ENCODE peak calls at places on chromosome 2, in seven cellular contexts. One of them, this sample, is unnamed.
A peak's percentile ranks its signal among the peaks of the same experiment; 100 is the strongest.

GRCh38 chr2:104944495-104944894 is 90.6 kb downstream of the POU3F3 start:
- DNase-seq in stimulated activated CD4-positive, alpha-beta T cell treated with anti-CD3 and anti-CD28 coated beads, Interleukin-12 subunit alpha, Interleukin-12 subunit beta, amount 100 ng/mL, for 4 hours: no peak
- DNase-seq in effector memory CD8-positive, alpha-beta T cell: no peak
- DNase-seq in renal cortical epithelial cell: peak; percentile 67
- DNase-seq in stimulated activated naive CD8-positive, alpha-beta T cell treated with anti-CD3 and anti-CD28 coated beads, Interleukin-15, Interleukin-2, amounts not matched to agents 100 U/mL and 50 U/mL, for 24 hours: no peak
- DNase-seq in astrocyte of the spinal cord: peak; percentile 46
- DNase-seq in CD8-positive, alpha-beta T cell: no peak
- DNase-seq in this sample: no peak

GRCh38 chr2:196528486-196529223 is 110.9 kb upstream of the CCDC150 start:
- DNase-seq in stimulated activated CD4-positive, alpha-beta T cell treated with anti-CD3 and anti-CD28 coated beads, Interleukin-12 subunit alpha, Interleukin-12 subunit beta, amount 100 ng/mL, for 4 hours: no peak
- DNase-seq in CD8-positive, alpha-beta T cell: no peak
- DNase-seq in renal cortical epithelial cell: no peak
- DNase-seq in stimulated activated naive CD8-positive, alpha-beta T cell treated with anti-CD3 and anti-CD28 coated beads, Interleukin-15, Interleukin-2, amounts not matched to agents 100 U/mL and 50 U/mL, for 24 hours: no peak
- DNase-seq in effector memory CD8-positive, alpha-beta T cell: no peak
- DNase-seq in astrocyte of the spinal cord: no peak
- DNase-seq in this sample: no peak

GRCh38 chr2:68770271-68771111 is 35.9 kb downstream of the ARHGAP25 start:
- DNase-seq in astrocyte of the spinal cord: no peak
- DNase-seq in renal cortical epithelial cell: no peak
- DNase-seq in stimulated activated CD4-positive, alpha-beta T cell treated with anti-CD3 and anti-CD28 coated beads, Interleukin-12 subunit alpha, Interleukin-12 subunit beta, amount 100 ng/mL, for 4 hours: no peak
- DNase-seq in CD8-positive, alpha-beta T cell: no peak
- DNase-seq in effector memory CD8-positive, alpha-beta T cell: no peak
- DNase-seq in stimulated activated naive CD8-positive, alpha-beta T cell treated with anti-CD3 and anti-CD28 coated beads, Interleukin-15, Interleukin-2, amounts not matched to agents 100 U/mL and 50 U/mL, for 24 hours: no peak
- DNase-seq in this sample: no peak

GRCh38 chr2:212381428-212382102 is 157.0 kb downstream of the ERBB4 start:
- DNase-seq in stimulated activated naive CD8-positive, alpha-beta T cell treated with anti-CD3 and anti-CD28 coated beads, Interleukin-15, Interleukin-2, amounts not matched to agents 100 U/mL and 50 U/mL, for 24 hours: no peak
- DNase-seq in stimulated activated CD4-positive, alpha-beta T cell treated with anti-CD3 and anti-CD28 coated beads, Interleukin-12 subunit alpha, Interleukin-12 subunit beta, amount 100 ng/mL, for 4 hours: no peak
- DNase-seq in CD8-positive, alpha-beta T cell: no peak
- DNase-seq in renal cortical epithelial cell: peak; percentile 36
- DNase-seq in effector memory CD8-positive, alpha-beta T cell: no peak
- DNase-seq in astrocyte of the spinal cord: no peak
- DNase-seq in this sample: no peak

GRCh38 chr2:20241973-20242726 is 17.2 kb upstream of the SDC1 start:
- DNase-seq in renal cortical epithelial cell: no peak
- DNase-seq in astrocyte of the spinal cord: no peak
- DNase-seq in effector memory CD8-positive, alpha-beta T cell: no peak
- DNase-seq in stimulated activated CD4-positive, alpha-beta T cell treated with anti-CD3 and anti-CD28 coated beads, Interleukin-12 subunit alpha, Interleukin-12 subunit beta, amount 100 ng/mL, for 4 hours: peak; percentile 32
- DNase-seq in stimulated activated naive CD8-positive, alpha-beta T cell treated with anti-CD3 and anti-CD28 coated beads, Interleukin-15, Interleukin-2, amounts not matched to agents 100 U/mL and 50 U/mL, for 24 hours: peak; percentile 73
- DNase-seq in CD8-positive, alpha-beta T cell: peak; percentile 34
- DNase-seq in this sample: no peak

GRCh38 chr2:231463698-231464575 is at the start of gene NCL:
- DNase-seq in renal cortical epithelial cell: peak; percentile 93
- DNase-seq in stimulated activated CD4-positive, alpha-beta T cell treated with anti-CD3 and anti-CD28 coated beads, Interleukin-12 subunit alpha, Interleukin-12 subunit beta, amount 100 ng/mL, for 4 hours: peak; percentile 84
- DNase-seq in stimulated activated naive CD8-positive, alpha-beta T cell treated with anti-CD3 and anti-CD28 coated beads, Interleukin-15, Interleukin-2, amounts not matched to agents 100 U/mL and 50 U/mL, for 24 hours: peak; percentile 82
- DNase-seq in astrocyte of the spinal cord: peak; percentile 99
- DNase-seq in effector memory CD8-positive, alpha-beta T cell: peak; percentile 86
- DNase-seq in CD8-positive, alpha-beta T cell: peak; percentile 82
- DNase-seq in this sample: peak; percentile 86

GRCh38 chr2:128394004-128394730 is 75.5 kb upstream of the HS6ST1 start:
- DNase-seq in renal cortical epithelial cell: no peak
- DNase-seq in CD8-positive, alpha-beta T cell: no peak
- DNase-seq in stimulated activated CD4-positive, alpha-beta T cell treated with anti-CD3 and anti-CD28 coated beads, Interleukin-12 subunit alpha, Interleukin-12 subunit beta, amount 100 ng/mL, for 4 hours: no peak
- DNase-seq in astrocyte of the spinal cord: no peak
- DNase-seq in effector memory CD8-positive, alpha-beta T cell: no peak
- DNase-seq in stimulated activated naive CD8-positive, alpha-beta T cell treated with anti-CD3 and anti-CD28 coated beads, Interleukin-15, Interleukin-2, amounts not matched to agents 100 U/mL and 50 U/mL, for 24 hours: no peak
- DNase-seq in this sample: no peak

GRCh38 chr2:238761802-238762373 is 86.0 kb upstream of the TWIST2 start:
- DNase-seq in stimulated activated naive CD8-positive, alpha-beta T cell treated with anti-CD3 and anti-CD28 coated beads, Interleukin-15, Interleukin-2, amounts not matched to agents 100 U/mL and 50 U/mL, for 24 hours: no peak
- DNase-seq in astrocyte of the spinal cord: peak; percentile 28
- DNase-seq in stimulated activated CD4-positive, alpha-beta T cell treated with anti-CD3 and anti-CD28 coated beads, Interleukin-12 subunit alpha, Interleukin-12 subunit beta, amount 100 ng/mL, for 4 hours: no peak
- DNase-seq in renal cortical epithelial cell: peak; percentile 4
- DNase-seq in CD8-positive, alpha-beta T cell: no peak
- DNase-seq in effector memory CD8-positive, alpha-beta T cell: no peak
- DNase-seq in this sample: no peak

GRCh38 chr2:232449964-232450363 is 6.0 kb upstream of the ALPI start:
- DNase-seq in stimulated activated naive CD8-positive, alpha-beta T cell treated with anti-CD3 and anti-CD28 coated beads, Interleukin-15, Interleukin-2, amounts not matched to agents 100 U/mL and 50 U/mL, for 24 hours: no peak
- DNase-seq in effector memory CD8-positive, alpha-beta T cell: no peak
- DNase-seq in astrocyte of the spinal cord: no peak
- DNase-seq in CD8-positive, alpha-beta T cell: no peak
- DNase-seq in stimulated activated CD4-positive, alpha-beta T cell treated with anti-CD3 and anti-CD28 coated beads, Interleukin-12 subunit alpha, Interleukin-12 subunit beta, amount 100 ng/mL, for 4 hours: no peak
- DNase-seq in renal cortical epithelial cell: no peak
- DNase-seq in this sample: no peak

GRCh38 chr2:206160124-206160806 is 570 bp downstream of the EEF1B2 start:
- DNase-seq in CD8-positive, alpha-beta T cell: no peak
- DNase-seq in stimulated activated naive CD8-positive, alpha-beta T cell treated with anti-CD3 and anti-CD28 coated beads, Interleukin-15, Interleukin-2, amounts not matched to agents 100 U/mL and 50 U/mL, for 24 hours: no peak
- DNase-seq in effector memory CD8-positive, alpha-beta T cell: no peak
- DNase-seq in stimulated activated CD4-positive, alpha-beta T cell treated with anti-CD3 and anti-CD28 coated beads, Interleukin-12 subunit alpha, Interleukin-12 subunit beta, amount 100 ng/mL, for 4 hours: peak; percentile 66
- DNase-seq in astrocyte of the spinal cord: no peak
- DNase-seq in renal cortical epithelial cell: no peak
- DNase-seq in this sample: no peak

GRCh38 chr2:217976301-217976700 is 26.5 kb downstream of the TNS1 start:
- DNase-seq in astrocyte of the spinal cord: no peak
- DNase-seq in stimulated activated naive CD8-positive, alpha-beta T cell treated with anti-CD3 and anti-CD28 coated beads, Interleukin-15, Interleukin-2, amounts not matched to agents 100 U/mL and 50 U/mL, for 24 hours: no peak
- DNase-seq in renal cortical epithelial cell: no peak
- DNase-seq in effector memory CD8-positive, alpha-beta T cell: no peak
- DNase-seq in stimulated activated CD4-positive, alpha-beta T cell treated with anti-CD3 and anti-CD28 coated beads, Interleukin-12 subunit alpha, Interleukin-12 subunit beta, amount 100 ng/mL, for 4 hours: no peak
- DNase-seq in CD8-positive, alpha-beta T cell: no peak
- DNase-seq in this sample: no peak

GRCh38 chr2:222872551-222872950 is 11.7 kb downstream of the ACSL3 start:
- DNase-seq in stimulated activated naive CD8-positive, alpha-beta T cell treated with anti-CD3 and anti-CD28 coated beads, Interleukin-15, Interleukin-2, amounts not matched to agents 100 U/mL and 50 U/mL, for 24 hours: no peak
- DNase-seq in CD8-positive, alpha-beta T cell: no peak
- DNase-seq in effector memory CD8-positive, alpha-beta T cell: no peak
- DNase-seq in stimulated activated CD4-positive, alpha-beta T cell treated with anti-CD3 and anti-CD28 coated beads, Interleukin-12 subunit alpha, Interleukin-12 subunit beta, amount 100 ng/mL, for 4 hours: no peak
- DNase-seq in astrocyte of the spinal cord: no peak
- DNase-seq in renal cortical epithelial cell: no peak
- DNase-seq in this sample: no peak

GRCh38 chr2:11481426-11481788 is 15.4 kb upstream of the E2F6 start:
- DNase-seq in stimulated activated CD4-positive, alpha-beta T cell treated with anti-CD3 and anti-CD28 coated beads, Interleukin-12 subunit alpha, Interleukin-12 subunit beta, amount 100 ng/mL, for 4 hours: no peak
- DNase-seq in renal cortical epithelial cell: no peak
- DNase-seq in CD8-positive, alpha-beta T cell: no peak
- DNase-seq in effector memory CD8-positive, alpha-beta T cell: no peak
- DNase-seq in stimulated activated naive CD8-positive, alpha-beta T cell treated with anti-CD3 and anti-CD28 coated beads, Interleukin-15, Interleukin-2, amounts not matched to agents 100 U/mL and 50 U/mL, for 24 hours: no peak
- DNase-seq in astrocyte of the spinal cord: no peak
- DNase-seq in this sample: no peak

GRCh38 chr2:175892046-175892445 is 110.0 kb downstream of the LNPK start:
- DNase-seq in stimulated activated naive CD8-positive, alpha-beta T cell treated with anti-CD3 and anti-CD28 coated beads, Interleukin-15, Interleukin-2, amounts not matched to agents 100 U/mL and 50 U/mL, for 24 hours: no peak
- DNase-seq in astrocyte of the spinal cord: no peak
- DNase-seq in stimulated activated CD4-positive, alpha-beta T cell treated with anti-CD3 and anti-CD28 coated beads, Interleukin-12 subunit alpha, Interleukin-12 subunit beta, amount 100 ng/mL, for 4 hours: no peak
- DNase-seq in effector memory CD8-positive, alpha-beta T cell: no peak
- DNase-seq in CD8-positive, alpha-beta T cell: no peak
- DNase-seq in renal cortical epithelial cell: peak; percentile 1
- DNase-seq in this sample: no peak

GRCh38 chr2:117801826-117802225 is 12.7 kb upstream of the DDX18 start:
- DNase-seq in stimulated activated naive CD8-positive, alpha-beta T cell treated with anti-CD3 and anti-CD28 coated beads, Interleukin-15, Interleukin-2, amounts not matched to agents 100 U/mL and 50 U/mL, for 24 hours: no peak
- DNase-seq in astrocyte of the spinal cord: no peak
- DNase-seq in CD8-positive, alpha-beta T cell: no peak
- DNase-seq in renal cortical epithelial cell: no peak
- DNase-seq in effector memory CD8-positive, alpha-beta T cell: no peak
- DNase-seq in stimulated activated CD4-positive, alpha-beta T cell treated with anti-CD3 and anti-CD28 coated beads, Interleukin-12 subunit alpha, Interleukin-12 subunit beta, amount 100 ng/mL, for 4 hours: no peak
- DNase-seq in this sample: no peak

GRCh38 chr2:222891890-222892289 is 31.1 kb downstream of the ACSL3 start:
- DNase-seq in stimulated activated naive CD8-positive, alpha-beta T cell treated with anti-CD3 and anti-CD28 coated beads, Interleukin-15, Interleukin-2, amounts not matched to agents 100 U/mL and 50 U/mL, for 24 hours: no peak
- DNase-seq in astrocyte of the spinal cord: peak; percentile 37
- DNase-seq in renal cortical epithelial cell: no peak
- DNase-seq in stimulated activated CD4-positive, alpha-beta T cell treated with anti-CD3 and anti-CD28 coated beads, Interleukin-12 subunit alpha, Interleukin-12 subunit beta, amount 100 ng/mL, for 4 hours: no peak
- DNase-seq in effector memory CD8-positive, alpha-beta T cell: no peak
- DNase-seq in CD8-positive, alpha-beta T cell: no peak
- DNase-seq in this sample: no peak

GRCh38 chr2:127080226-127080940 is 26.6 kb downstream of the BIN1 start:
- DNase-seq in CD8-positive, alpha-beta T cell: peak; percentile 52
- DNase-seq in stimulated activated CD4-positive, alpha-beta T cell treated with anti-CD3 and anti-CD28 coated beads, Interleukin-12 subunit alpha, Interleukin-12 subunit beta, amount 100 ng/mL, for 4 hours: peak; percentile 31
- DNase-seq in effector memory CD8-positive, alpha-beta T cell: peak; percentile 53
- DNase-seq in stimulated activated naive CD8-positive, alpha-beta T cell treated with anti-CD3 and anti-CD28 coated beads, Interleukin-15, Interleukin-2, amounts not matched to agents 100 U/mL and 50 U/mL, for 24 hours: no peak
- DNase-seq in renal cortical epithelial cell: no peak
- DNase-seq in astrocyte of the spinal cord: no peak
- DNase-seq in this sample: peak; percentile 62

GRCh38 chr2:174615951-174616436 is 18.4 kb upstream of the WIPF1 start:
- DNase-seq in stimulated activated CD4-positive, alpha-beta T cell treated with anti-CD3 and anti-CD28 coated beads, Interleukin-12 subunit alpha, Interleukin-12 subunit beta, amount 100 ng/mL, for 4 hours: no peak
- DNase-seq in CD8-positive, alpha-beta T cell: no peak
- DNase-seq in stimulated activated naive CD8-positive, alpha-beta T cell treated with anti-CD3 and anti-CD28 coated beads, Interleukin-15, Interleukin-2, amounts not matched to agents 100 U/mL and 50 U/mL, for 24 hours: no peak
- DNase-seq in astrocyte of the spinal cord: peak; percentile 85
- DNase-seq in effector memory CD8-positive, alpha-beta T cell: no peak
- DNase-seq in renal cortical epithelial cell: no peak
- DNase-seq in this sample: peak; percentile 38

GRCh38 chr2:79040967-79041582 is 15.6 kb downstream of the REG3G start:
- DNase-seq in renal cortical epithelial cell: no peak
- DNase-seq in CD8-positive, alpha-beta T cell: no peak
- DNase-seq in astrocyte of the spinal cord: no peak
- DNase-seq in stimulated activated CD4-positive, alpha-beta T cell treated with anti-CD3 and anti-CD28 coated beads, Interleukin-12 subunit alpha, Interleukin-12 subunit beta, amount 100 ng/mL, for 4 hours: no peak
- DNase-seq in effector memory CD8-positive, alpha-beta T cell: no peak
- DNase-seq in stimulated activated naive CD8-positive, alpha-beta T cell treated with anti-CD3 and anti-CD28 coated beads, Interleukin-15, Interleukin-2, amounts not matched to agents 100 U/mL and 50 U/mL, for 24 hours: no peak
- DNase-seq in this sample: peak; percentile 30

GRCh38 chr2:145874466-145874865 is 1354.5 kb upstream of the ZEB2 start:
- DNase-seq in effector memory CD8-positive, alpha-beta T cell: no peak
- DNase-seq in stimulated activated CD4-positive, alpha-beta T cell treated with anti-CD3 and anti-CD28 coated beads, Interleukin-12 subunit alpha, Interleukin-12 subunit beta, amount 100 ng/mL, for 4 hours: no peak
- DNase-seq in astrocyte of the spinal cord: peak; percentile 79
- DNase-seq in CD8-positive, alpha-beta T cell: no peak
- DNase-seq in stimulated activated naive CD8-positive, alpha-beta T cell treated with anti-CD3 and anti-CD28 coated beads, Interleukin-15, Interleukin-2, amounts not matched to agents 100 U/mL and 50 U/mL, for 24 hours: no peak
- DNase-seq in renal cortical epithelial cell: peak; percentile 14
- DNase-seq in this sample: peak; percentile 23

GRCh38 chr2:109144721-109145120 is 15.7 kb downstream of the SH3RF3 start:
- DNase-seq in stimulated activated CD4-positive, alpha-beta T cell treated with anti-CD3 and anti-CD28 coated beads, Interleukin-12 subunit alpha, Interleukin-12 subunit beta, amount 100 ng/mL, for 4 hours: no peak
- DNase-seq in CD8-positive, alpha-beta T cell: no peak
- DNase-seq in effector memory CD8-positive, alpha-beta T cell: no peak
- DNase-seq in renal cortical epithelial cell: no peak
- DNase-seq in astrocyte of the spinal cord: no peak
- DNase-seq in stimulated activated naive CD8-positive, alpha-beta T cell treated with anti-CD3 and anti-CD28 coated beads, Interleukin-15, Interleukin-2, amounts not matched to agents 100 U/mL and 50 U/mL, for 24 hours: no peak
- DNase-seq in this sample: no peak

GRCh38 chr2:231933916-231934401 is 7.8 kb upstream of the NPPC start:
- DNase-seq in CD8-positive, alpha-beta T cell: no peak
- DNase-seq in stimulated activated CD4-positive, alpha-beta T cell treated with anti-CD3 and anti-CD28 coated beads, Interleukin-12 subunit alpha, Interleukin-12 subunit beta, amount 100 ng/mL, for 4 hours: no peak
- DNase-seq in stimulated activated naive CD8-positive, alpha-beta T cell treated with anti-CD3 and anti-CD28 coated beads, Interleukin-15, Interleukin-2, amounts not matched to agents 100 U/mL and 50 U/mL, for 24 hours: no peak
- DNase-seq in effector memory CD8-positive, alpha-beta T cell: no peak
- DNase-seq in renal cortical epithelial cell: no peak
- DNase-seq in astrocyte of the spinal cord: no peak
- DNase-seq in this sample: no peak

GRCh38 chr2:239263937-239264837 is 136.6 kb downstream of the HDAC4 start:
- DNase-seq in astrocyte of the spinal cord: peak; percentile 67
- DNase-seq in effector memory CD8-positive, alpha-beta T cell: no peak
- DNase-seq in renal cortical epithelial cell: no peak
- DNase-seq in stimulated activated CD4-positive, alpha-beta T cell treated with anti-CD3 and anti-CD28 coated beads, Interleukin-12 subunit alpha, Interleukin-12 subunit beta, amount 100 ng/mL, for 4 hours: no peak
- DNase-seq in CD8-positive, alpha-beta T cell: peak; percentile 41
- DNase-seq in stimulated activated naive CD8-positive, alpha-beta T cell treated with anti-CD3 and anti-CD28 coated beads, Interleukin-15, Interleukin-2, amounts not matched to agents 100 U/mL and 50 U/mL, for 24 hours: peak; percentile 51
- DNase-seq in this sample: no peak

GRCh38 chr2:10909050-10909995 is 2.4 kb upstream of the KCNF1 start:
- DNase-seq in CD8-positive, alpha-beta T cell: no peak
- DNase-seq in effector memory CD8-positive, alpha-beta T cell: no peak
- DNase-seq in stimulated activated naive CD8-positive, alpha-beta T cell treated with anti-CD3 and anti-CD28 coated beads, Interleukin-15, Interleukin-2, amounts not matched to agents 100 U/mL and 50 U/mL, for 24 hours: peak; percentile 26
- DNase-seq in astrocyte of the spinal cord: no peak
- DNase-seq in renal cortical epithelial cell: no peak
- DNase-seq in stimulated activated CD4-positive, alpha-beta T cell treated with anti-CD3 and anti-CD28 coated beads, Interleukin-12 subunit alpha, Interleukin-12 subunit beta, amount 100 ng/mL, for 4 hours: peak; percentile 8
- DNase-seq in this sample: peak; percentile 7

GRCh38 chr2:191001032-191001431 is 12.9 kb downstream of the STAT1 start:
- DNase-seq in CD8-positive, alpha-beta T cell: no peak
- DNase-seq in stimulated activated CD4-positive, alpha-beta T cell treated with anti-CD3 and anti-CD28 coated beads, Interleukin-12 subunit alpha, Interleukin-12 subunit beta, amount 100 ng/mL, for 4 hours: no peak
- DNase-seq in stimulated activated naive CD8-positive, alpha-beta T cell treated with anti-CD3 and anti-CD28 coated beads, Interleukin-15, Interleukin-2, amounts not matched to agents 100 U/mL and 50 U/mL, for 24 hours: no peak
- DNase-seq in effector memory CD8-positive, alpha-beta T cell: no peak
- DNase-seq in astrocyte of the spinal cord: no peak
- DNase-seq in renal cortical epithelial cell: no peak
- DNase-seq in this sample: no peak

GRCh38 chr2:25340340-25340886 is 1.3 kb downstream of the DNMT3A start:
- DNase-seq in stimulated activated CD4-positive, alpha-beta T cell treated with anti-CD3 and anti-CD28 coated beads, Interleukin-12 subunit alpha, Interleukin-12 subunit beta, amount 100 ng/mL, for 4 hours: no peak
- DNase-seq in effector memory CD8-positive, alpha-beta T cell: no peak
- DNase-seq in stimulated activated naive CD8-positive, alpha-beta T cell treated with anti-CD3 and anti-CD28 coated beads, Interleukin-15, Interleukin-2, amounts not matched to agents 100 U/mL and 50 U/mL, for 24 hours: peak; percentile 58
- DNase-seq in CD8-positive, alpha-beta T cell: no peak
- DNase-seq in renal cortical epithelial cell: no peak
- DNase-seq in astrocyte of the spinal cord: no peak
- DNase-seq in this sample: no peak

GRCh38 chr2:9205963-9206948 is at the start of gene ASAP2:
- DNase-seq in effector memory CD8-positive, alpha-beta T cell: peak; percentile 16
- DNase-seq in stimulated activated naive CD8-positive, alpha-beta T cell treated with anti-CD3 and anti-CD28 coated beads, Interleukin-15, Interleukin-2, amounts not matched to agents 100 U/mL and 50 U/mL, for 24 hours: peak; percentile 63
- DNase-seq in CD8-positive, alpha-beta T cell: peak; percentile 16
- DNase-seq in astrocyte of the spinal cord: peak; percentile 59
- DNase-seq in stimulated activated CD4-positive, alpha-beta T cell treated with anti-CD3 and anti-CD28 coated beads, Interleukin-12 subunit alpha, Interleukin-12 subunit beta, amount 100 ng/mL, for 4 hours: peak; percentile 43
- DNase-seq in renal cortical epithelial cell: no peak
- DNase-seq in this sample: peak; percentile 27

GRCh38 chr2:149389506-149390167 is 59.2 kb downstream of the LYPD6 start:
- DNase-seq in stimulated activated naive CD8-positive, alpha-beta T cell treated with anti-CD3 and anti-CD28 coated beads, Interleukin-15, Interleukin-2, amounts not matched to agents 100 U/mL and 50 U/mL, for 24 hours: no peak
- DNase-seq in stimulated activated CD4-positive, alpha-beta T cell treated with anti-CD3 and anti-CD28 coated beads, Interleukin-12 subunit alpha, Interleukin-12 subunit beta, amount 100 ng/mL, for 4 hours: no peak
- DNase-seq in CD8-positive, alpha-beta T cell: no peak
- DNase-seq in renal cortical epithelial cell: no peak
- DNase-seq in astrocyte of the spinal cord: no peak
- DNase-seq in effector memory CD8-positive, alpha-beta T cell: no peak
- DNase-seq in this sample: no peak

GRCh38 chr2:47867205-47867604 is 39.1 kb downstream of the FBXO11 start:
- DNase-seq in CD8-positive, alpha-beta T cell: no peak
- DNase-seq in effector memory CD8-positive, alpha-beta T cell: no peak
- DNase-seq in renal cortical epithelial cell: peak; percentile 91
- DNase-seq in stimulated activated CD4-positive, alpha-beta T cell treated with anti-CD3 and anti-CD28 coated beads, Interleukin-12 subunit alpha, Interleukin-12 subunit beta, amount 100 ng/mL, for 4 hours: no peak
- DNase-seq in astrocyte of the spinal cord: peak; percentile 80
- DNase-seq in stimulated activated naive CD8-positive, alpha-beta T cell treated with anti-CD3 and anti-CD28 coated beads, Interleukin-15, Interleukin-2, amounts not matched to agents 100 U/mL and 50 U/mL, for 24 hours: no peak
- DNase-seq in this sample: peak; percentile 72

GRCh38 chr2:172698041-172698863 is 37.4 kb upstream of the RAPGEF4 start:
- DNase-seq in stimulated activated CD4-positive, alpha-beta T cell treated with anti-CD3 and anti-CD28 coated beads, Interleukin-12 subunit alpha, Interleukin-12 subunit beta, amount 100 ng/mL, for 4 hours: no peak
- DNase-seq in effector memory CD8-positive, alpha-beta T cell: no peak
- DNase-seq in astrocyte of the spinal cord: peak; percentile 93
- DNase-seq in stimulated activated naive CD8-positive, alpha-beta T cell treated with anti-CD3 and anti-CD28 coated beads, Interleukin-15, Interleukin-2, amounts not matched to agents 100 U/mL and 50 U/mL, for 24 hours: no peak
- DNase-seq in renal cortical epithelial cell: peak; percentile 90
- DNase-seq in CD8-positive, alpha-beta T cell: no peak
- DNase-seq in this sample: peak; percentile 48

GRCh38 chr2:202185816-202186221 is 52.6 kb downstream of the SUMO1 start:
- DNase-seq in astrocyte of the spinal cord: no peak
- DNase-seq in effector memory CD8-positive, alpha-beta T cell: no peak
- DNase-seq in stimulated activated naive CD8-positive, alpha-beta T cell treated with anti-CD3 and anti-CD28 coated beads, Interleukin-15, Interleukin-2, amounts not matched to agents 100 U/mL and 50 U/mL, for 24 hours: no peak
- DNase-seq in renal cortical epithelial cell: peak; percentile 41
- DNase-seq in stimulated activated CD4-positive, alpha-beta T cell treated with anti-CD3 and anti-CD28 coated beads, Interleukin-12 subunit alpha, Interleukin-12 subunit beta, amount 100 ng/mL, for 4 hours: no peak
- DNase-seq in CD8-positive, alpha-beta T cell: no peak
- DNase-seq in this sample: peak; percentile 60

GRCh38 chr2:10034333-10035052 is 8.9 kb upstream of the KLF11 start:
- DNase-seq in astrocyte of the spinal cord: no peak
- DNase-seq in effector memory CD8-positive, alpha-beta T cell: no peak
- DNase-seq in renal cortical epithelial cell: no peak
- DNase-seq in stimulated activated naive CD8-positive, alpha-beta T cell treated with anti-CD3 and anti-CD28 coated beads, Interleukin-15, Interleukin-2, amounts not matched to agents 100 U/mL and 50 U/mL, for 24 hours: no peak
- DNase-seq in CD8-positive, alpha-beta T cell: no peak
- DNase-seq in stimulated activated CD4-positive, alpha-beta T cell treated with anti-CD3 and anti-CD28 coated beads, Interleukin-12 subunit alpha, Interleukin-12 subunit beta, amount 100 ng/mL, for 4 hours: no peak
- DNase-seq in this sample: no peak

GRCh38 chr2:222842517-222843174 is 18.2 kb upstream of the ACSL3 start:
- DNase-seq in stimulated activated CD4-positive, alpha-beta T cell treated with anti-CD3 and anti-CD28 coated beads, Interleukin-12 subunit alpha, Interleukin-12 subunit beta, amount 100 ng/mL, for 4 hours: no peak
- DNase-seq in stimulated activated naive CD8-positive, alpha-beta T cell treated with anti-CD3 and anti-CD28 coated beads, Interleukin-15, Interleukin-2, amounts not matched to agents 100 U/mL and 50 U/mL, for 24 hours: no peak
- DNase-seq in renal cortical epithelial cell: peak; percentile 77
- DNase-seq in effector memory CD8-positive, alpha-beta T cell: no peak
- DNase-seq in astrocyte of the spinal cord: peak; percentile 65
- DNase-seq in CD8-positive, alpha-beta T cell: no peak
- DNase-seq in this sample: no peak

GRCh38 chr2:605674-606608 is 71.3 kb downstream of the TMEM18 start:
- DNase-seq in CD8-positive, alpha-beta T cell: no peak
- DNase-seq in stimulated activated naive CD8-positive, alpha-beta T cell treated with anti-CD3 and anti-CD28 coated beads, Interleukin-15, Interleukin-2, amounts not matched to agents 100 U/mL and 50 U/mL, for 24 hours: no peak
- DNase-seq in astrocyte of the spinal cord: no peak
- DNase-seq in effector memory CD8-positive, alpha-beta T cell: no peak
- DNase-seq in stimulated activated CD4-positive, alpha-beta T cell treated with anti-CD3 and anti-CD28 coated beads, Interleukin-12 subunit alpha, Interleukin-12 subunit beta, amount 100 ng/mL, for 4 hours: no peak
- DNase-seq in renal cortical epithelial cell: no peak
- DNase-seq in this sample: no peak

GRCh38 chr2:75592028-75592427 is 31.3 kb upstream of the EVA1A start:
- DNase-seq in CD8-positive, alpha-beta T cell: no peak
- DNase-seq in stimulated activated CD4-positive, alpha-beta T cell treated with anti-CD3 and anti-CD28 coated beads, Interleukin-12 subunit alpha, Interleukin-12 subunit beta, amount 100 ng/mL, for 4 hours: no peak
- DNase-seq in renal cortical epithelial cell: peak; percentile 99
- DNase-seq in effector memory CD8-positive, alpha-beta T cell: no peak
- DNase-seq in stimulated activated naive CD8-positive, alpha-beta T cell treated with anti-CD3 and anti-CD28 coated beads, Interleukin-15, Interleukin-2, amounts not matched to agents 100 U/mL and 50 U/mL, for 24 hours: no peak
- DNase-seq in astrocyte of the spinal cord: no peak
- DNase-seq in this sample: peak; percentile 82

GRCh38 chr2:38317725-38318124 is 59.3 kb downstream of the ATL2 start:
- DNase-seq in stimulated activated CD4-positive, alpha-beta T cell treated with anti-CD3 and anti-CD28 coated beads, Interleukin-12 subunit alpha, Interleukin-12 subunit beta, amount 100 ng/mL, for 4 hours: no peak
- DNase-seq in CD8-positive, alpha-beta T cell: no peak
- DNase-seq in astrocyte of the spinal cord: no peak
- DNase-seq in effector memory CD8-positive, alpha-beta T cell: no peak
- DNase-seq in stimulated activated naive CD8-positive, alpha-beta T cell treated with anti-CD3 and anti-CD28 coated beads, Interleukin-15, Interleukin-2, amounts not matched to agents 100 U/mL and 50 U/mL, for 24 hours: no peak
- DNase-seq in renal cortical epithelial cell: no peak
- DNase-seq in this sample: no peak

GRCh38 chr2:234403074-234403473 is 93.8 kb downstream of the ARL4C start:
- DNase-seq in stimulated activated CD4-positive, alpha-beta T cell treated with anti-CD3 and anti-CD28 coated beads, Interleukin-12 subunit alpha, Interleukin-12 subunit beta, amount 100 ng/mL, for 4 hours: no peak
- DNase-seq in renal cortical epithelial cell: peak; percentile 11
- DNase-seq in astrocyte of the spinal cord: peak; percentile 19
- DNase-seq in CD8-positive, alpha-beta T cell: no peak
- DNase-seq in stimulated activated naive CD8-positive, alpha-beta T cell treated with anti-CD3 and anti-CD28 coated beads, Interleukin-15, Interleukin-2, amounts not matched to agents 100 U/mL and 50 U/mL, for 24 hours: no peak
- DNase-seq in effector memory CD8-positive, alpha-beta T cell: no peak
- DNase-seq in this sample: no peak